ENCODE peak calls at places on chromosomes 12 and 14, in six cellular contexts. J is stomach, Z is A549, M is osteoblast, G is hepatocyte, O is GM03348. L is an unnamed sample.

GRCh38 chr12:3490848-3491382 is at the start of gene PRMT8:
- DNase-seq in J (no peak), Z (no peak), M (peak; percentile 80), G (peak; percentile 26), O (peak; percentile 43), L (no peak)

GRCh38 chr14:101567252-101567651 is 6.0 kb downstream of the DIO3 start:
- DNase-seq in J (no peak), Z (no peak), M (peak; percentile 84), G (no peak), O (no peak), L (no peak)

GRCh38 chr12:50419112-50419909 is 18.6 kb downstream of the LARP4 start:
- DNase-seq in J (no peak), Z (no peak), M (no peak), G (no peak), O (no peak), L (no peak)

GRCh38 chr12:95217377-95218163 is at the start of the genes FGD6 and VEZT:
- DNase-seq in J (peak; percentile 99), Z (peak; percentile 95), M (peak; percentile 98), G (peak; percentile 99), O (peak; percentile 97), L (peak; percentile 99)

GRCh38 chr14:65933400-65934068 is 521.0 kb downstream of the FUT8 start:
- DNase-seq in J (no peak), Z (no peak), M (no peak), G (no peak), O (no peak), L (no peak)

GRCh38 chr14:78863143-78863542 is 693.0 kb downstream of the NRXN3 start:
- DNase-seq in J (no peak), Z (no peak), M (peak; percentile 11), G (peak; percentile 61), O (peak; percentile 11), L (no peak)

GRCh38 chr14:60485600-60486251 is at the start of gene C14orf39:
- DNase-seq in J (no peak), Z (no peak), M (peak; percentile 79), G (peak; percentile 76), O (peak; percentile 23), L (no peak)

GRCh38 chr14:97036096-97036852 is 239.1 kb downstream of the VRK1 start:
- DNase-seq in J (no peak), Z (no peak), M (peak; percentile 75), G (no peak), O (no peak), L (no peak)

GRCh38 chr14:103416916-103417315 is 31.7 kb downstream of the MARK3 start:
- DNase-seq in J (no peak), Z (no peak), M (no peak), G (no peak), O (no peak), L (no peak)

GRCh38 chr12:96155181-96155580 is 39.0 kb upstream of the ELK3 start:
- DNase-seq in J (no peak), Z (no peak), M (no peak), G (no peak), O (no peak), L (no peak)

GRCh38 chr12:45010051-45010450 is 40.8 kb downstream of the DBX2 start:
- DNase-seq in J (no peak), Z (no peak), M (no peak), G (no peak), O (no peak), L (no peak)

GRCh38 chr12:55681142-55682077 is 26.3 kb downstream of the ITGA7 start:
- DNase-seq in J (peak; percentile 71), Z (peak; percentile 90), M (peak; percentile 79), G (peak; percentile 89), O (peak; percentile 79), L (peak; percentile 21)

GRCh38 chr14:68232643-68233055 is 413.1 kb downstream of the RAD51B start:
- DNase-seq in J (peak; percentile 58), Z (peak; percentile 77), M (peak; percentile 66), G (peak; percentile 84), O (peak; percentile 80), L (no peak)

GRCh38 chr12:116153983-116154382 is 123.5 kb downstream of the MED13L start:
- DNase-seq in J (no peak), Z (no peak), M (no peak), G (no peak), O (no peak), L (no peak)

GRCh38 chr12:132178801-132179401 is 34.6 kb downstream of the NOC4L start:
- DNase-seq in J (no peak), Z (no peak), M (no peak), G (no peak), O (no peak), L (no peak)

GRCh38 chr12:15558915-15559528 is 230.2 kb downstream of the EPS8 start:
- DNase-seq in J (no peak), Z (no peak), M (peak; percentile 8), G (no peak), O (peak; percentile 72), L (no peak)

GRCh38 chr12:101616027-101616494 is 21.3 kb downstream of the MYBPC1 start:
- DNase-seq in J (no peak), Z (no peak), M (no peak), G (peak; percentile 27), O (no peak), L (no peak)

GRCh38 chr12:125340791-125341190 is 275.6 kb downstream of the AACS start:
- DNase-seq in J (no peak), Z (no peak), M (peak; percentile 56), G (peak; percentile 76), O (peak; percentile 19), L (no peak)

GRCh38 chr12:124921200-124922008 is 7.0 kb upstream of the UBC start:
- DNase-seq in J (peak; percentile 63), Z (no peak), M (no peak), G (peak; percentile 77), O (peak; percentile 45), L (peak; percentile 93)

GRCh38 chr12:128073937-128074336 is 193.0 kb upstream of the TMEM132C start:
- DNase-seq in J (no peak), Z (no peak), M (no peak), G (no peak), O (no peak), L (no peak)

GRCh38 chr12:104355630-104356029 is 52.1 kb downstream of the EID3 start:
- DNase-seq in J (no peak), Z (no peak), M (no peak), G (no peak), O (no peak), L (peak; percentile 15)

GRCh38 chr12:22361785-22362184 is 27.3 kb upstream of the ST8SIA1 start:
- DNase-seq in J (no peak), Z (no peak), M (no peak), G (no peak), O (no peak), L (no peak)

GRCh38 chr12:3034067-3034750 is 43.0 kb upstream of the TSPAN9 start:
- DNase-seq in J (peak; percentile 53), Z (peak; percentile 82), M (peak; percentile 97), G (peak; percentile 84), O (peak; percentile 89), L (no peak)

GRCh38 chr14:53608369-53608768 is 348.3 kb downstream of the BMP4 start:
- DNase-seq in J (peak; percentile 47), Z (peak; percentile 73), M (no peak), G (peak; percentile 67), O (peak; percentile 5), L (peak; percentile 90)

GRCh38 chr14:52640137-52640536 is 55.2 kb downstream of the ERO1A start:
- DNase-seq in J (no peak), Z (no peak), M (no peak), G (no peak), O (no peak), L (no peak)

GRCh38 chr14:80965041-80965440 is 9.6 kb downstream of the TSHR start:
- DNase-seq in J (no peak), Z (no peak), M (no peak), G (no peak), O (no peak), L (no peak)

GRCh38 chr12:57342207-57342691 is 88.6 kb downstream of the R3HDM2 start:
- DNase-seq in J (no peak), Z (peak; percentile 27), M (peak; percentile 62), G (peak; percentile 51), O (peak; percentile 16), L (no peak)

GRCh38 chr12:47033797-47034555 is 45.4 kb upstream of the PCED1B start:
- DNase-seq in J (no peak), Z (no peak), M (no peak), G (peak; percentile 16), O (no peak), L (no peak)

GRCh38 chr14:58272589-58273372 is 25.6 kb upstream of the ARID4A start:
- DNase-seq in J (peak; percentile 44), Z (peak; percentile 8), M (peak; percentile 25), G (peak; percentile 72), O (no peak), L (peak; percentile 75)

GRCh38 chr14:70052990-70053389 is 135.8 kb downstream of the SLC8A3 start:
- DNase-seq in J (no peak), Z (no peak), M (no peak), G (peak; percentile 63), O (peak; percentile 44), L (no peak)

GRCh38 chr12:132357623-132358186 is 28.3 kb upstream of the GALNT9 start:
- DNase-seq in J (no peak), Z (no peak), M (no peak), G (no peak), O (no peak), L (no peak)

GRCh38 chr14:75242546-75243273 is 35.9 kb upstream of the FOS start:
- DNase-seq in J (no peak), Z (no peak), M (peak; percentile 80), G (peak; percentile 75), O (peak; percentile 84), L (no peak)

GRCh38 chr12:93229494-93230310 is 148.0 kb upstream of the NUDT4 start:
- DNase-seq in J (no peak), Z (peak; percentile 24), M (peak; percentile 82), G (peak; percentile 33), O (peak; percentile 46), L (no peak)

GRCh38 chr14:88950069-88950468 is 125.6 kb downstream of the TTC8 start:
- DNase-seq in J (no peak), Z (no peak), M (no peak), G (no peak), O (no peak), L (no peak)

GRCh38 chr12:78387721-78388120 is 476.9 kb upstream of the SYT1 start:
- DNase-seq in J (no peak), Z (no peak), M (no peak), G (no peak), O (no peak), L (no peak)

GRCh38 chr12:107081778-107082177 is 11.6 kb downstream of the CRY1 start:
- DNase-seq in J (no peak), Z (no peak), M (no peak), G (no peak), O (no peak), L (no peak)

GRCh38 chr12:96807741-96808140 is 99.3 kb upstream of the NEDD1 start:
- DNase-seq in J (no peak), Z (no peak), M (no peak), G (no peak), O (no peak), L (no peak)

GRCh38 chr14:29738056-29738455 is 189.6 kb downstream of the PRKD1 start:
- DNase-seq in J (no peak), Z (no peak), M (no peak), G (no peak), O (no peak), L (no peak)

GRCh38 chr12:101761347-101761746 is 22.1 kb upstream of the SYCP3 start:
- DNase-seq in J (no peak), Z (no peak), M (no peak), G (no peak), O (no peak), L (no peak)

GRCh38 chr14:69924181-69924580 is 45.0 kb downstream of the SMOC1 start:
- DNase-seq in J (no peak), Z (no peak), M (no peak), G (no peak), O (no peak), L (no peak)

L was measured in Peyer's patch.